ENCODE peak calls at places on chromosome 13, in four cellular contexts. One of them, this sample, is unnamed.

GRCh38 chr13:23175920-23176319 is 4.9 kb upstream of the SGCG start:
- DNase-seq in lung: no peak
- DNase-seq in transverse colon: no peak
- DNase-seq in SK-N-SH: no peak
- DNase-seq in this sample: no peak

GRCh38 chr13:94886191-94886590 is 173.8 kb upstream of the SOX21 start:
- DNase-seq in SK-N-SH: no peak
- DNase-seq in lung: no peak
- DNase-seq in transverse colon: no peak
- DNase-seq in this sample: no peak

GRCh38 chr13:41568990-41569387 is 111.6 kb downstream of the RGCC start:
- DNase-seq in lung: no peak
- DNase-seq in SK-N-SH: no peak
- DNase-seq in transverse colon: no peak
- DNase-seq in this sample: no peak

GRCh38 chr13:46354143-46355087 is 32.6 kb downstream of the RUBCNL start:
- DNase-seq in lung: no peak
- DNase-seq in SK-N-SH: no peak
- DNase-seq in transverse colon: no peak
- DNase-seq in this sample: peak; percentile 98

GRCh38 chr13:109180905-109181425 is 551.6 kb downstream of the MYO16 start:
- DNase-seq in lung: no peak
- DNase-seq in SK-N-SH: no peak
- DNase-seq in transverse colon: no peak
- DNase-seq in this sample: peak; percentile 90

GRCh38 chr13:95494082-95494681 is 58.3 kb upstream of the CLDN10 start:
- DNase-seq in lung: no peak
- DNase-seq in transverse colon: no peak
- DNase-seq in SK-N-SH: peak; percentile 62
- DNase-seq in this sample: no peak

GRCh38 chr13:29800687-29801086 is 49.7 kb downstream of the UBL3 start:
- DNase-seq in lung: no peak
- DNase-seq in SK-N-SH: no peak
- DNase-seq in transverse colon: no peak
- DNase-seq in this sample: no peak

GRCh38 chr13:25249001-25249543 is 38.2 kb downstream of the MTMR6 start:
- DNase-seq in SK-N-SH: peak; percentile 22
- DNase-seq in transverse colon: no peak
- DNase-seq in lung: no peak
- DNase-seq in this sample: peak; percentile 16

GRCh38 chr13:94825507-94825906 is 113.2 kb upstream of the SOX21 start:
- DNase-seq in transverse colon: peak; percentile 25
- DNase-seq in SK-N-SH: peak; percentile 7
- DNase-seq in lung: peak; percentile 41
- DNase-seq in this sample: no peak

GRCh38 chr13:78753457-78753856 is 94.5 kb upstream of the OBI1 start:
- DNase-seq in SK-N-SH: no peak
- DNase-seq in transverse colon: no peak
- DNase-seq in lung: no peak
- DNase-seq in this sample: no peak

GRCh38 chr13:48486362-48486761 is 46.5 kb downstream of the RCBTB2 start:
- DNase-seq in transverse colon: no peak
- DNase-seq in SK-N-SH: no peak
- DNase-seq in lung: no peak
- DNase-seq in this sample: no peak

GRCh38 chr13:48000559-48001126 is 430 bp downstream of the SUCLA2 start:
- DNase-seq in lung: peak; percentile 31
- DNase-seq in transverse colon: peak; percentile 26
- DNase-seq in SK-N-SH: no peak
- DNase-seq in this sample: no peak

GRCh38 chr13:111614613-111615012 is 294.2 kb downstream of the TEX29 start:
- DNase-seq in SK-N-SH: no peak
- DNase-seq in lung: no peak
- DNase-seq in transverse colon: no peak
- DNase-seq in this sample: no peak

GRCh38 chr13:30601836-30602235 is 15.9 kb upstream of the USPL1 start:
- DNase-seq in SK-N-SH: no peak
- DNase-seq in lung: no peak
- DNase-seq in transverse colon: no peak
- DNase-seq in this sample: no peak

GRCh38 chr13:99280166-99280565 is 22.0 kb upstream of the GPR18 start:
- DNase-seq in transverse colon: peak; percentile 32
- DNase-seq in lung: no peak
- DNase-seq in SK-N-SH: no peak
- DNase-seq in this sample: no peak

GRCh38 chr13:21043898-21044297 is 17.5 kb downstream of the LATS2 start:
- DNase-seq in lung: no peak
- DNase-seq in transverse colon: no peak
- DNase-seq in SK-N-SH: no peak
- DNase-seq in this sample: no peak

GRCh38 chr13:95714142-95714832 is 37.3 kb downstream of the DNAJC3 start:
- DNase-seq in SK-N-SH: no peak
- DNase-seq in transverse colon: no peak
- DNase-seq in lung: no peak
- DNase-seq in this sample: peak; percentile 73

GRCh38 chr13:102825921-102826706 is 19.7 kb upstream of the ERCC5 start:
- DNase-seq in lung: no peak
- DNase-seq in SK-N-SH: no peak
- DNase-seq in transverse colon: no peak
- DNase-seq in this sample: peak; percentile 88

GRCh38 chr13:102233566-102234208 is 168.2 kb downstream of the FGF14 start:
- DNase-seq in lung: no peak
- DNase-seq in SK-N-SH: no peak
- DNase-seq in transverse colon: no peak
- DNase-seq in this sample: no peak

GRCh38 chr13:75196112-75196855 is 285.7 kb downstream of the TBC1D4 start:
- DNase-seq in lung: no peak
- DNase-seq in SK-N-SH: no peak
- DNase-seq in transverse colon: no peak
- DNase-seq in this sample: no peak

GRCh38 chr13:54379461-54379860 is 1350.8 kb downstream of the OLFM4 start:
- DNase-seq in transverse colon: no peak
- DNase-seq in lung: no peak
- DNase-seq in SK-N-SH: no peak
- DNase-seq in this sample: no peak

GRCh38 chr13:29763426-29764180 is 86.8 kb downstream of the UBL3 start:
- DNase-seq in SK-N-SH: no peak
- DNase-seq in transverse colon: peak; percentile 41
- DNase-seq in lung: no peak
- DNase-seq in this sample: peak; percentile 13

GRCh38 chr13:75425216-75426009 is 56.6 kb downstream of the TBC1D4 start:
- DNase-seq in transverse colon: no peak
- DNase-seq in lung: no peak
- DNase-seq in SK-N-SH: no peak
- DNase-seq in this sample: no peak

GRCh38 chr13:20580257-20580656 is 13.3 kb downstream of the IFT88 start:
- DNase-seq in SK-N-SH: no peak
- DNase-seq in transverse colon: no peak
- DNase-seq in lung: no peak
- DNase-seq in this sample: no peak

GRCh38 chr13:109787135-109787954 is 962 bp upstream of the IRS2 start:
- DNase-seq in lung: no peak
- DNase-seq in SK-N-SH: peak; percentile 73
- DNase-seq in transverse colon: peak; percentile 36
- DNase-seq in this sample: no peak

GRCh38 chr13:39322836-39323585 is 280.0 kb downstream of the LHFPL6 start:
- DNase-seq in transverse colon: no peak
- DNase-seq in lung: no peak
- DNase-seq in SK-N-SH: no peak
- DNase-seq in this sample: no peak

GRCh38 chr13:94063096-94063495 is 416.4 kb downstream of the DCT start:
- DNase-seq in SK-N-SH: no peak
- DNase-seq in lung: no peak
- DNase-seq in transverse colon: no peak
- DNase-seq in this sample: peak; percentile 27

GRCh38 chr13:99907627-99908026 is 63.9 kb downstream of the ZIC5 start:
- DNase-seq in lung: no peak
- DNase-seq in SK-N-SH: no peak
- DNase-seq in transverse colon: no peak
- DNase-seq in this sample: no peak

GRCh38 chr13:42064259-42064658 is 15.8 kb downstream of the DGKH start:
- DNase-seq in SK-N-SH: no peak
- DNase-seq in transverse colon: no peak
- DNase-seq in lung: no peak
- DNase-seq in this sample: no peak

GRCh38 chr13:113061271-113061625 is 44.3 kb upstream of the F7 start:
- DNase-seq in SK-N-SH: no peak
- DNase-seq in transverse colon: no peak
- DNase-seq in lung: no peak
- DNase-seq in this sample: no peak

GRCh38 chr13:106212436-106213010 is 322.9 kb downstream of the EFNB2 start:
- DNase-seq in transverse colon: no peak
- DNase-seq in SK-N-SH: no peak
- DNase-seq in lung: no peak
- DNase-seq in this sample: no peak

DNA sequence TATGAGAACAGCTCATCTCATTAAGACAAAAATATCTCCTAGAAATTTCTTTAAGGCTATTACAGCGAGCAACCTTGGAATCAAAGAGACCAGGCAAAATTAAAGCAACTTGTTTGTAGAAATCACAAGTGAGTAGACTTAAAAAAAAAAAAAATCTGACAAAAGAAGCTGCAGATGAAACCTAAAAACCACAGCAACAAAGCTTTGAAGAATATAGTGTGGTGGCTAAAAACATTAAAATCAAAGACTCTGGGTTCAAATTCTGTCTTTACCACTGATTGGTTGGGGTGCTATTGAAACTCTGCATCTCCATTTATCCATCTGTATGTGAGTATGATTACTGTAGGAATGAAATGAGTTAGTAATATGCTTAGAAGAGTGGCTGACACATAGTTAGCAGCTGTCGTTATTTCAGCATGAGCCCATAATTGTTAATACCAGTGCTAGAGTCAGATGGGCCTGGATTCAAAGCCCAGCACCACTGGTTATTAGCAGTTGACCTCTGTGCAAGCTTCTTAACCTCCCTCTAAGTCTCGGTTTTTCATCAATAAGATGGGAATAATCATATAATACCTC is 157.6 kb downstream of the FOXO1 start:
- DNase-seq in SK-N-SH: no peak
- DNase-seq in transverse colon: no peak
- DNase-seq in lung: no peak
- DNase-seq in this sample: no peak
- H3K4me1 ChIP-seq in SK-N-SH: peaks cover 8% of the 10 kb centered on the region
- H3K4me1 ChIP-seq in transverse colon: no peaks in the 10 kb centered on the region
- H3K4me1 ChIP-seq in lung: peaks cover 7% of the 10 kb centered on the region
- H3K4me1 ChIP-seq in this sample: no peaks in the 10 kb centered on the region

DNA sequence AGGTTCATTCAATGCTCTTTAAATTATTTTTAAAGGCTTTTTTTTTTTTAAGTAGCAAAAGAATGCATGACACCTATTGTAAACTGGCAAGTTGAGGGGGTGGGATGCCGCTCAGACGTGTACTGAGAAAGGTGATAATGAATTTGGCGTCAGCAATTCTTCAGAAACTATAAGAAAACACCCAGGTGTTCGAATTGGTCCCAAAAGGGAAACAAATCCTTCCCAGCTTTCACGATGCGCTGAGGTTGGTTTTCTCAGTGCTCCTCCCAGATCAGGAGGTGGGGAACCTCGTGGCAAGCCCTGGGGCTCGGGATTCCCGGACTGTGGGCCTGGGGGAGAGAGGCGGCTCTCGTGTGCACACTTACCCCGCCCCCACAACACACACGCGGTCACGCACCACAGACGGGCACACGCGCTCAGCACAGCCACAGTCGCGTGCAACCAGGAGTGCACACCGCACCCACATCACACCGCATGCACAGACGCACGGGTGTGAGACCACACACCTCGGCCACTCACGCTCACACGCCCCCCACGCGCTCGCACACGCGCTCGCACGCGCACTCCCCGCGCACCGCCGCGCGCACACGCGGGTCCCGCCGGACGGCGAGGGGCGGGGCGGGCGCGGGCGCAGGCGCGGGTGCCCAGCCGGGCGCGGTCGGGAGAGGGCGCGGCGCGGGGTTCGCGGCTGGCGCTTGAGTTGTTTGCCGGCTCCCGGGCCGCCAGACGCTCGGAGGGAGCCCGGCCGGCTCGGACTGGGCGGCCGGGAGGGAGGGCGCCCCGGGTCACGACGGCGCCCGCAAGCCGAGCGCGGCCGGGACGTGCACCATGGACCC is at the start of gene FAM124A:
- DNase-seq in SK-N-SH: peak; percentile 89
- DNase-seq in lung: no peak
- DNase-seq in transverse colon: peak; percentile 53
- DNase-seq in this sample: peak; percentile 12
- TF ChIP-seq CTCF in SK-N-SH: no peak
- TF ChIP-seq CTCF in lung: no peak
- TF ChIP-seq CTCF in transverse colon: no peak
- TF ChIP-seq CTCF in this sample: peak; percentile 40

GRCh38 chr13:33639640-33640080 is 178.3 kb upstream of the RFC3 start:
- DNase-seq in lung: no peak
- DNase-seq in transverse colon: no peak
- DNase-seq in SK-N-SH: no peak
- DNase-seq in this sample: peak; percentile 83

GRCh38 chr13:33640832-33641231 is 177.1 kb upstream of the RFC3 start:
- DNase-seq in lung: no peak
- DNase-seq in SK-N-SH: no peak
- DNase-seq in transverse colon: no peak
- DNase-seq in this sample: peak; percentile 77

GRCh38 chr13:33636955-33637670 is 180.8 kb upstream of the RFC3 start:
- DNase-seq in SK-N-SH: no peak
- DNase-seq in lung: no peak
- DNase-seq in transverse colon: no peak
- DNase-seq in this sample: no peak

GRCh38 chr13:33639158-33639557 is 178.8 kb upstream of the RFC3 start:
- DNase-seq in lung: no peak
- DNase-seq in SK-N-SH: no peak
- DNase-seq in transverse colon: peak; percentile 22
- DNase-seq in this sample: no peak

DNA sequence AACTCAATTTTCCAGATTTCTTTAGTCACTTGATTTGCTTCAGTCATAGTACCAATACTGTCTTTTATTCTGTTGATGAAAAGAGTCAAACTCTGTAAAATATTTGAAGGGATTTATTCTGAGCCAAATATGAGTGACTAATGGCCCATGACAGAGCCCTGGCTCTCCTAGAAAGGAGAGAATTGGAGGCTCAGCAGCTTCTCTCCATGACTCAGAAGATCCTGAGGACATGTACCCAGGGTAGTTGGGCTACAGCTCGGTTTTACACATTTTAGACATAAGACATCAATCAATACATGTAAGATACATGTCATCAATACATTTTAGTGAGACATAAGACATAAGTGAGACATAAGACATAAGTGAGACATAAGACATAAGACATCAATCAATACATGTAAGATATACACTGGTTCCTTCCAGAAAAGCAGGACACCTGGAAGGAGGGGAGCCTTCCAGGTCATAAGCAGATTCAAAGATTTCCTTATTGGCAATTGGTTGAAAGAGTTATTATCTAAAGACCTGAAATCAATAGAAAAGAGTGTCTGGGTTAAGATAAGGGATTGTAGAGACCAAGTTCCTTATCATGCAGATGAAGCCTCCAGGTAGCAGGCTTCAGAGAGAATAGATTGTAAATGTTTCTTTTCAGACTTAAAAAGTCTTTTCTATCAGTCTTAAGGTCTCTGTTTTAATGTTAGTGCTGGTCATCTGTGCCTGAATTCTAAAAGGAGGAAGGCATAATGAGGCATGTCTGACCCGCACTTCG is 179.8 kb upstream of the RFC3 start:
- DNase-seq in lung: no peak
- DNase-seq in transverse colon: no peak
- DNase-seq in SK-N-SH: no peak
- DNase-seq in this sample: peak; percentile 89
- H3K4me1 ChIP-seq in lung: peaks cover 2% of the 10 kb centered on the region
- H3K4me1 ChIP-seq in transverse colon: no peaks in the 10 kb centered on the region
- H3K4me1 ChIP-seq in SK-N-SH: peaks cover 6% of the 10 kb centered on the region
- H3K4me1 ChIP-seq in this sample: peaks cover 58% of the 10 kb centered on the region

GRCh38 chr13:43963726-43964125 is 84.0 kb downstream of the LACC1 start:
- DNase-seq in SK-N-SH: no peak
- DNase-seq in lung: no peak
- DNase-seq in transverse colon: no peak
- DNase-seq in this sample: no peak
- TF ChIP-seq CTCF in SK-N-SH: no peak
- TF ChIP-seq CTCF in lung: no peak
- TF ChIP-seq CTCF in transverse colon: no peak
- TF ChIP-seq CTCF in this sample: peak; percentile 29